ENCODE peak calls at places on chromosomes 11 and 22, in four cellular contexts. P is activated naive CD8-positive, alpha-beta T cell treated with anti-CD3 and anti-CD28 coated beads for 36 hours; I is nucleus accumbens; E is psoas muscle. H is an unnamed sample.
A peak's percentile ranks its signal among the peaks of the same experiment; 100 is the strongest.

GRCh38 chr22:23268139-23268712 is 87.9 kb downstream of the BCR start:
- DNase-seq in P (no peak), I (peak; percentile 68), E (no peak), H (no peak)

GRCh38 chr22:39256979-39257378 is 12.2 kb upstream of the PDGFB start:
- DNase-seq in P (no peak), I (no peak), E (no peak), H (no peak)

GRCh38 chr11:2977113-2977512 is 15.0 kb downstream of the NAP1L4 start:
- DNase-seq in P (no peak), I (no peak), E (peak; percentile 80), H (no peak)

GRCh38 chr22:42934338-42934737 is 77.3 kb upstream of the ARFGAP3 start:
- DNase-seq in P (no peak), I (no peak), E (no peak), H (no peak)

GRCh38 chr11:11335043-11335442 is 18.0 kb downstream of the CSNK2A3 start:
- DNase-seq in P (no peak), I (no peak), E (no peak), H (no peak)

GRCh38 chr11:102831128-102831708 is 12.2 kb downstream of the MMP3 start:
- DNase-seq in P (peak; percentile 11), I (no peak), E (peak; percentile 64), H (peak; percentile 2)

GRCh38 chr11:67400942-67401494 is 640 bp downstream of the PPP1CA start:
- DNase-seq in P (no peak), I (no peak), E (peak; percentile 71), H (no peak)

GRCh38 chr11:69252494-69252845 is 41.5 kb upstream of the MYEOV start:
- DNase-seq in P (no peak), I (no peak), E (no peak), H (no peak)

GRCh38 chr22:39174498-39175120 is 22.1 kb upstream of the CBX7 start:
- DNase-seq in P (peak; percentile 63), I (no peak), E (peak; percentile 88), H (no peak)

GRCh38 chr11:2100361-2101170 is 38.6 kb downstream of the IGF2 start:
- DNase-seq in P (peak; percentile 23), I (no peak), E (peak; percentile 58), H (no peak)

GRCh38 chr11:111733009-111733408 is 33.2 kb downstream of the PPP2R1B start:
- DNase-seq in P (no peak), I (no peak), E (peak; percentile 78), H (peak; percentile 55)

GRCh38 chr11:15988693-15989231 is 367.6 kb downstream of the SOX6 start:
- DNase-seq in P (no peak), I (no peak), E (peak; percentile 49), H (no peak)

GRCh38 chr22:17260291-17260690 is 41.1 kb upstream of the ADA2 start:
- DNase-seq in P (no peak), I (no peak), E (no peak), H (no peak)

GRCh38 chr11:64862914-64863313 is 15.5 kb downstream of the EHD1 start:
- DNase-seq in P (no peak), I (no peak), E (peak; percentile 72), H (no peak)

GRCh38 chr11:94521684-94522083 is 9.4 kb downstream of the C11orf97 start:
- DNase-seq in P (no peak), I (no peak), E (no peak), H (no peak)

GRCh38 chr11:72676874-72677341 is 2.7 kb upstream of the PDE2A start:
- DNase-seq in P (peak; percentile 69), I (no peak), E (peak; percentile 76), H (no peak)

GRCh38 chr22:43555561-43556515 is 144.0 kb downstream of the MPPED1 start:
- DNase-seq in P (no peak), I (no peak), E (no peak), H (no peak)

GRCh38 chr11:66186470-66186869 is 82.0 kb upstream of the RAB1B start:
- DNase-seq in P (no peak), I (no peak), E (no peak), H (no peak)

GRCh38 chr11:8099291-8099899 is 18.4 kb downstream of the TUB start:
- DNase-seq in P (peak; percentile 47), I (no peak), E (peak; percentile 85), H (peak; percentile 79)

GRCh38 chr11:34208266-34209135 is 103.1 kb downstream of the NAT10 start:
- DNase-seq in P (no peak), I (no peak), E (no peak), H (no peak)

GRCh38 chr22:50002791-50003190 is 9.8 kb downstream of the IL17REL start:
- DNase-seq in P (no peak), I (no peak), E (no peak), H (no peak)

GRCh38 chr22:25176175-25176574 is 23.5 kb upstream of the CRYBB3 start:
- DNase-seq in P (no peak), I (no peak), E (no peak), H (no peak)

GRCh38 chr11:46920709-46921108 is 2.4 kb upstream of the LRP4 start:
- DNase-seq in P (no peak), I (no peak), E (peak; percentile 83), H (no peak)

GRCh38 chr11:74321487-74322188 is 10.2 kb upstream of the P4HA3 start:
- DNase-seq in P (peak; percentile 8), I (no peak), E (no peak), H (no peak)

GRCh38 chr11:4658629-4659453 is 15.1 kb downstream of the OR51E1 start:
- DNase-seq in P (no peak), I (no peak), E (no peak), H (no peak)

GRCh38 chr22:37564111-37564711 is 3.9 kb downstream of the CDC42EP1 start:
- DNase-seq in P (no peak), I (no peak), E (no peak), H (peak; percentile 40)

GRCh38 chr22:40491990-40492631 is 121.7 kb downstream of the SGSM3 start:
- DNase-seq in P (no peak), I (no peak), E (no peak), H (no peak)

GRCh38 chr11:45933131-45933821 is 10.8 kb downstream of the LARGE2 start:
- DNase-seq in P (no peak), I (no peak), E (no peak), H (no peak)

GRCh38 chr11:14499178-14499559 is 442 bp downstream of the COPB1 start:
- DNase-seq in P (peak; percentile 31), I (no peak), E (no peak), H (no peak)

GRCh38 chr22:43298062-43298801 is 44.9 kb downstream of the SCUBE1 start:
- DNase-seq in P (no peak), I (no peak), E (no peak), H (no peak)

GRCh38 chr11:112822478-112823274 is 138.5 kb upstream of the NCAM1 start:
- DNase-seq in P (no peak), I (no peak), E (no peak), H (no peak)

H was measured in substantia nigra.